ENCODE peak calls at places on chromosome 14, in ten cellular contexts. F is neural progenitor cell, G is tibial artery, B is tibial nerve, E is left lung, U is GM23338, M is transverse colon, N is HCT116, L is endothelial cell of umbilical vein, S is left ventricle myocardium inferior. H is an unnamed sample.

GRCh38 chr14:69755299-69755698 is 11.6 kb upstream of the SRSF5 start:
- DNase-seq in E (no peak), N (no peak), S (no peak), B (no peak), U (no peak), G (no peak), L (no peak), M (peak; percentile 31), F (no peak), H (no peak)

GRCh38 chr14:68364823-68365222 is 428.0 kb downstream of the ZFP36L1 start:
- DNase-seq in E (no peak), U (peak; percentile 50), M (no peak), F (no peak), B (no peak), N (no peak), S (no peak), G (no peak), L (no peak), H (no peak)

GRCh38 chr14:100533647-100534485 is 53.4 kb downstream of the BEGAIN start:
- DNase-seq in N (no peak), E (peak; percentile 79), B (peak; percentile 16), S (peak; percentile 16), L (no peak), U (no peak), M (peak; percentile 22), F (no peak), G (peak; percentile 63), H (no peak)

GRCh38 chr14:104659764-104660523 is 29.5 kb upstream of the INF2 start:
- DNase-seq in S (no peak), B (no peak), M (no peak), N (no peak), F (no peak), G (no peak), L (no peak), U (no peak), E (no peak), H (no peak)

GRCh38 chr14:42113358-42114070 is 506.8 kb downstream of the LRFN5 start:
- DNase-seq in G (no peak), S (no peak), N (no peak), E (peak; percentile 68), U (no peak), B (no peak), M (no peak), L (no peak), F (no peak), H (no peak)

GRCh38 chr14:76109087-76109880 is 42.4 kb upstream of the GPATCH2L start:
- DNase-seq in F (no peak), G (no peak), S (no peak), U (no peak), N (no peak), L (no peak), E (no peak), B (peak; percentile 25), M (no peak), H (no peak)

GRCh38 chr14:86596024-86596423 is 1066.1 kb downstream of the FLRT2 start:
- DNase-seq in S (no peak), L (no peak), F (no peak), G (no peak), N (no peak), M (no peak), B (no peak), U (no peak), E (no peak), H (no peak)

GRCh38 chr14:50773632-50774541 is 57.1 kb downstream of the NIN start:
- DNase-seq in L (peak; percentile 60), E (no peak), B (peak; percentile 29), M (peak; percentile 34), S (no peak), F (peak; percentile 71), U (peak; percentile 88), G (no peak), N (no peak), H (peak; percentile 17)

GRCh38 chr14:55354500-55354899 is 57.1 kb downstream of the ATG14 start:
- DNase-seq in S (peak; percentile 20), B (no peak), M (peak; percentile 69), L (peak; percentile 43), N (peak; percentile 26), G (peak; percentile 67), E (no peak), U (peak; percentile 89), F (peak; percentile 78), H (peak; percentile 42)

GRCh38 chr14:55353686-55354467 is 57.8 kb downstream of the ATG14 start:
- DNase-seq in B (no peak), L (no peak), F (no peak), U (no peak), M (peak; percentile 26), N (peak; percentile 2), S (no peak), E (no peak), G (no peak), H (peak; percentile 56)

GRCh38 chr14:55350461-55350860 is 61.2 kb downstream of the ATG14 start:
- DNase-seq in L (no peak), N (no peak), S (no peak), B (no peak), E (no peak), G (no peak), M (no peak), U (peak; percentile 25), F (no peak), H (no peak)

GRCh38 chr14:55351111-55351510 is 60.5 kb downstream of the ATG14 start:
- DNase-seq in U (no peak), F (no peak), N (no peak), B (no peak), E (no peak), M (no peak), S (no peak), G (no peak), L (no peak), H (no peak)

GRCh38 chr14:55352201-55352600 is 59.4 kb downstream of the ATG14 start:
- DNase-seq in N (no peak), G (no peak), L (no peak), M (no peak), E (no peak), B (no peak), S (no peak), U (no peak), F (no peak), H (no peak)
- H3K4me1 ChIP-seq in N (no peaks in the 10 kb centered on the region), G (no peaks in the 10 kb centered on the region), L (no peaks in the 10 kb centered on the region), M (peaks cover 21% of the 10 kb centered on the region), E (peaks cover 12% of the 10 kb centered on the region), B (no peaks in the 10 kb centered on the region), S (peaks cover 39% of the 10 kb centered on the region), U (peaks cover 14% of the 10 kb centered on the region), F (no peaks in the 10 kb centered on the region), H (peaks cover 30% of the 10 kb centered on the region)

GRCh38 chr14:93937519-93937918 is 10.4 kb downstream of the FAM181A start:
- DNase-seq in S (no peak), B (no peak), U (no peak), E (peak; percentile 68), G (no peak), F (no peak), M (no peak), N (no peak), L (no peak), H (peak; percentile 96)

GRCh38 chr14:93935213-93935612 is 8.1 kb downstream of the FAM181A start:
- DNase-seq in N (no peak), S (no peak), U (no peak), B (no peak), M (no peak), F (no peak), E (peak; percentile 26), G (no peak), L (no peak), H (no peak)

GRCh38 chr14:93936245-93936644 is 9.1 kb downstream of the FAM181A start:
- DNase-seq in U (peak; percentile 82), M (no peak), G (no peak), F (peak; percentile 83), N (no peak), B (no peak), L (no peak), E (no peak), S (no peak), H (no peak)

GRCh38 chr14:93938766-93939303 is 11.7 kb downstream of the FAM181A start:
- DNase-seq in B (no peak), F (no peak), E (peak; percentile 78), M (no peak), U (peak; percentile 47), L (no peak), N (no peak), G (no peak), S (no peak), H (no peak)

GRCh38 chr14:93936926-93937325 is 9.8 kb downstream of the FAM181A start:
- DNase-seq in U (no peak), S (no peak), M (no peak), N (no peak), G (no peak), F (no peak), E (peak; percentile 72), L (no peak), B (no peak), H (no peak)
- H3K4me1 ChIP-seq in U (no peaks in the 10 kb centered on the region), S (peaks cover 26% of the 10 kb centered on the region), M (peaks cover 3% of the 10 kb centered on the region), N (peaks cover 15% of the 10 kb centered on the region), G (no peaks in the 10 kb centered on the region), F (peaks cover 5% of the 10 kb centered on the region), E (peaks cover 15% of the 10 kb centered on the region), L (no peaks in the 10 kb centered on the region), B (no peaks in the 10 kb centered on the region), H (no peaks in the 10 kb centered on the region)

GRCh38 chr14:32197919-32198318 is 3.9 kb upstream of the RNU6-7 start:
- DNase-seq in F (no peak), G (no peak), U (no peak), L (no peak), M (no peak), E (no peak), S (no peak), N (no peak), B (no peak), H (peak; percentile 29)
- H3K4me1 ChIP-seq in F (peaks cover 5% of the 10 kb centered on the region), G (no peaks in the 10 kb centered on the region), U (no peaks in the 10 kb centered on the region), L (peaks cover 12% of the 10 kb centered on the region), M (no peaks in the 10 kb centered on the region), E (peaks cover 19% of the 10 kb centered on the region), S (peaks cover 23% of the 10 kb centered on the region), N (peaks cover 5% of the 10 kb centered on the region), B (no peaks in the 10 kb centered on the region), H (peaks cover 5% of the 10 kb centered on the region)

GRCh38 chr14:74882103-74882920 is 596 bp downstream of the DLST start:
- DNase-seq in F (peak; percentile 65), M (peak; percentile 65), E (no peak), B (no peak), N (no peak), L (peak; percentile 70), G (peak; percentile 72), S (peak; percentile 34), U (peak; percentile 65), H (peak; percentile 52)

GRCh38 chr14:74886001-74886400 is 4.3 kb downstream of the DLST start:
- DNase-seq in U (peak; percentile 95), L (no peak), G (no peak), E (no peak), B (no peak), N (no peak), M (no peak), S (no peak), F (peak; percentile 71), H (peak; percentile 69)

GRCh38 chr14:74875941-74876913 is at the start of gene PROX2:
- DNase-seq in B (no peak), L (peak; percentile 22), F (peak; percentile 12), G (no peak), E (no peak), N (no peak), M (no peak), U (peak; percentile 29), S (no peak), H (no peak)

GRCh38 chr14:74879427-74880180 is 2.1 kb upstream of the DLST start:
- DNase-seq in E (no peak), S (no peak), L (no peak), M (no peak), G (no peak), F (peak; percentile 10), B (no peak), U (no peak), N (no peak), H (no peak)

DNA sequence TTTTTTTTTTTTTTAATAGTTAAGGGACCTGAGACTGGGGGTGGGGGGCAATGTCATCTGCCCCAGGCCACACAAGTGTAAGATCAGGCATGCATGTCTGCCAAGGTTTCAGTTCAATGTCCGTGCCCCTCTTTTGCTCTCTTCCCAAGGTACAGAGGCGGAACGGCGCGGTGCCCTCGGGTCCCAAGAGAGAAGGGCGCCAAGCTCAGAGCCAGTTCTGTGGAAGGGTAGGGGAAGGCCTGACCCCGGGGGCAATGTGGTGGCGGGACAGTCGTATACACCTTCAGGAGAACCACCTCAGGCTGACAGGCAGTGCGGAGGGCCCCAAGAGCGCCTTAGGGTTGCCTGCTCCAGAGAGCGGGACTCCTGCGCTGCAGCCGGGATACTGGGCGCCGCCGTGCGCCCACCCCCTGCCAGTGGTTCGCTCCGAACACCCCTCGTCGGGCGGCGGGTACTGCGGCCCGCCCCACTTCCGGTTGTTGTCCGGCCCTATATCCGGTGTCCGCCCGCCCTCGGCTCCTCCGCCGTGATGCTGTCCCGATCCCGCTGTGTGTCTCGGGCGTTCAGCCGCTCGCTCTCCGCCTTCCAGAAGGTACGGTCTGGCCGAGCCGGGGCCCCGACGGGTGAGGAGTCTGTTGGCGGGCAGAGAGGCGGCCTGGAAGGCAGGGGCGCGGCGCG is at the start of gene DLST:
- DNase-seq in S (peak; percentile 88), E (peak; percentile 96), F (peak; percentile 93), B (peak; percentile 76), U (peak; percentile 91), M (peak; percentile 91), L (peak; percentile 87), N (peak; percentile 71), G (peak; percentile 90), H (peak; percentile 60)
- H3K4me1 ChIP-seq in S (peaks cover 58% of the 10 kb centered on the region), E (peaks cover 51% of the 10 kb centered on the region), F (peaks cover 30% of the 10 kb centered on the region), B (no peaks in the 10 kb centered on the region), U (peaks cover 45% of the 10 kb centered on the region), M (peaks cover 21% of the 10 kb centered on the region), L (peaks cover 24% of the 10 kb centered on the region), N (peaks cover 16% of the 10 kb centered on the region), G (no peaks in the 10 kb centered on the region), H (no peaks in the 10 kb centered on the region)

H was measured in foreskin keratinocyte.